ENCODE peak calls at places on chromosomes 5 and 9, in five cellular contexts. One of them, this sample, is unnamed. For H3K4me1, the result is how much of the 10 kb centered on the place peaks cover.

GRCh38 chr5:125399885-125400284 is 653.4 kb upstream of the ZNF608 start:
- DNase-seq in CD8-positive, alpha-beta T cell: no peak
- DNase-seq in HepG2: no peak
- DNase-seq in Peyer's patch: no peak
- DNase-seq in neural progenitor cell: no peak
- DNase-seq in this sample: peak

GRCh38 chr9:70133253-70134208 is 89.9 kb downstream of the MAMDC2 start:
- DNase-seq in CD8-positive, alpha-beta T cell: no peak
- DNase-seq in HepG2: no peak
- DNase-seq in Peyer's patch: no peak
- DNase-seq in neural progenitor cell: no peak
- DNase-seq in this sample: no peak

GRCh38 chr5:8184455-8185063 is 315.6 kb downstream of the MTRR start:
- DNase-seq in CD8-positive, alpha-beta T cell: no peak
- DNase-seq in HepG2: peak
- DNase-seq in Peyer's patch: no peak
- DNase-seq in neural progenitor cell: peak
- DNase-seq in this sample: no peak

GRCh38 chr9:127215266-127216209 is 49.0 kb upstream of the GARNL3 start:
- DNase-seq in CD8-positive, alpha-beta T cell: no peak
- DNase-seq in HepG2: no peak
- DNase-seq in Peyer's patch: no peak
- DNase-seq in neural progenitor cell: no peak
- DNase-seq in this sample: no peak

GRCh38 chr5:175317872-175318271 is 126.1 kb downstream of the DRD1 start:
- DNase-seq in CD8-positive, alpha-beta T cell: no peak
- DNase-seq in HepG2: no peak
- DNase-seq in Peyer's patch: no peak
- DNase-seq in neural progenitor cell: no peak
- DNase-seq in this sample: no peak

GRCh38 chr5:176447538-176447981 is 625 bp upstream of the FAF2 start:
- DNase-seq in CD8-positive, alpha-beta T cell: peak
- DNase-seq in HepG2: no peak
- DNase-seq in Peyer's patch: no peak
- DNase-seq in neural progenitor cell: no peak
- DNase-seq in this sample: no peak

GRCh38 chr9:134895849-134896833 is 15.5 kb downstream of the FCN2 start:
- DNase-seq in CD8-positive, alpha-beta T cell: no peak
- DNase-seq in HepG2: no peak
- DNase-seq in Peyer's patch: no peak
- DNase-seq in neural progenitor cell: no peak
- DNase-seq in this sample: peak

GRCh38 chr9:81465468-81466002 is 223.8 kb downstream of the TLE1 start:
- DNase-seq in CD8-positive, alpha-beta T cell: no peak
- DNase-seq in HepG2: no peak
- DNase-seq in Peyer's patch: no peak
- DNase-seq in neural progenitor cell: no peak
- DNase-seq in this sample: no peak

GRCh38 chr5:175531361-175531760 is 53.0 kb downstream of the SFXN1 start:
- DNase-seq in CD8-positive, alpha-beta T cell: no peak
- DNase-seq in HepG2: no peak
- DNase-seq in Peyer's patch: no peak
- DNase-seq in neural progenitor cell: no peak
- DNase-seq in this sample: no peak

GRCh38 chr5:142688278-142688677 is 2.4 kb upstream of the FGF1 start:
- DNase-seq in CD8-positive, alpha-beta T cell: no peak
- DNase-seq in HepG2: no peak
- DNase-seq in Peyer's patch: no peak
- DNase-seq in neural progenitor cell: no peak
- DNase-seq in this sample: no peak

GRCh38 chr9:33025572-33026347 is 687 bp downstream of the DNAJA1 start:
- DNase-seq in CD8-positive, alpha-beta T cell: peak
- DNase-seq in HepG2: peak
- DNase-seq in Peyer's patch: peak
- DNase-seq in neural progenitor cell: peak
- DNase-seq in this sample: no peak

GRCh38 chr5:137174206-137174605 is 324.9 kb downstream of the SPOCK1 start:
- DNase-seq in CD8-positive, alpha-beta T cell: no peak
- DNase-seq in HepG2: no peak
- DNase-seq in Peyer's patch: no peak
- DNase-seq in neural progenitor cell: no peak
- DNase-seq in this sample: no peak

GRCh38 chr5:146048994-146049703 is 56.2 kb downstream of the PLAC8L1 start:
- DNase-seq in CD8-positive, alpha-beta T cell: no peak
- DNase-seq in HepG2: peak
- DNase-seq in Peyer's patch: no peak
- DNase-seq in neural progenitor cell: peak
- DNase-seq in this sample: peak

GRCh38 chr9:126398403-126399058 is 71.9 kb downstream of the MVB12B start:
- DNase-seq in CD8-positive, alpha-beta T cell: peak
- DNase-seq in HepG2: peak
- DNase-seq in Peyer's patch: peak
- DNase-seq in neural progenitor cell: peak
- DNase-seq in this sample: no peak

GRCh38 chr5:2120361-2120760 is 237.6 kb upstream of the IRX4 start:
- DNase-seq in CD8-positive, alpha-beta T cell: no peak
- DNase-seq in HepG2: no peak
- DNase-seq in Peyer's patch: no peak
- DNase-seq in neural progenitor cell: no peak
- DNase-seq in this sample: no peak

GRCh38 chr5:170520319-170520718 is 16.5 kb downstream of the KCNIP1 start:
- DNase-seq in CD8-positive, alpha-beta T cell: no peak
- DNase-seq in HepG2: no peak
- DNase-seq in Peyer's patch: no peak
- DNase-seq in neural progenitor cell: no peak
- DNase-seq in this sample: no peak

GRCh38 chr5:91264311-91265051 is 118.6 kb downstream of the ARRDC3 start:
- DNase-seq in CD8-positive, alpha-beta T cell: no peak
- DNase-seq in HepG2: no peak
- DNase-seq in Peyer's patch: no peak
- DNase-seq in neural progenitor cell: no peak
- DNase-seq in this sample: no peak

GRCh38 chr5:150317048-150318003 is 14.6 kb upstream of the ARSI start:
- DNase-seq in CD8-positive, alpha-beta T cell: no peak
- DNase-seq in HepG2: peak
- DNase-seq in Peyer's patch: no peak
- DNase-seq in neural progenitor cell: no peak
- DNase-seq in this sample: peak

GRCh38 chr5:2206244-2207108 is 323.8 kb upstream of the IRX4 start:
- DNase-seq in CD8-positive, alpha-beta T cell: no peak
- DNase-seq in HepG2: no peak
- DNase-seq in Peyer's patch: no peak
- DNase-seq in neural progenitor cell: peak
- DNase-seq in this sample: no peak

DNA sequence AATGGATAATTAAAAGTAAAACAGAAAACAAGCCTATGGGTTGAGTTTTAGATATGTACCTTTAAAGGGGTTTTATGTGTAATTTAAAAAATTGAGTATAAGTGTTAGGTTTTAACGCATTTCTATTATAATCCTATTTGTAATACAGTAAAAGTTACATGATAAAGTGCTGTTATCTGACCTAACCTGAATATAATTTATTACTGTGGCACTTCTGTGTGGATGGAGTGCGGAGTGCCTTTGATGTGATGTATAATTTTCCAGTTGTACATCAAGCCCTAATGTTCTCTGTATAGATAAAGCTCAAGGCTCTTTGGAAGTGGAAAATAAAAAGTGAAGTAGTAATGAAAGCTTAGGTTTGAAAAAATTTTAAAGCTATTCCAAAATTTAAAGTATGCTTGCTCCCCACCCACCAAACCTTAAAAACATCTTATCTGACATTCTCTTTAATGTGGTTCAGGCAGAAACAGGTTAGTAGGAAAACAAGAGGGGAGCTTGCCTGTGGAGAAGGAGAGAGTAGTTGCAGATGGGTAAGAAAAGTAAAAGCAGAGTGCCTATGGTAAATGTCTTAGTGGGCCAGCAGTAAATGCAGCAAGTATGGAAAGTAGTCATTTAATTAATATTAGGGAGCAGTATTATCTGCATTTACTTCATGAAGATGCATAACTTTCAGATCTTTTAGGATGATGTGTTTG is 4.0 kb downstream of the MATR3 start:
- DNase-seq in CD8-positive, alpha-beta T cell: no peak
- DNase-seq in HepG2: no peak
- DNase-seq in Peyer's patch: no peak
- DNase-seq in neural progenitor cell: no peak
- DNase-seq in this sample: no peak
- H3K4me1 ChIP-seq in CD8-positive, alpha-beta T cell: half or more
- H3K4me1 ChIP-seq in HepG2: half or more
- H3K4me1 ChIP-seq in Peyer's patch: under half
- H3K4me1 ChIP-seq in neural progenitor cell: under half
- H3K4me1 ChIP-seq in this sample: under half

GRCh38 chr5:131814990-131815389 is 18.2 kb upstream of the FNIP1 start:
- DNase-seq in CD8-positive, alpha-beta T cell: no peak
- DNase-seq in HepG2: no peak
- DNase-seq in Peyer's patch: no peak
- DNase-seq in neural progenitor cell: no peak
- DNase-seq in this sample: peak

GRCh38 chr5:131812371-131813160 is 15.7 kb upstream of the FNIP1 start:
- DNase-seq in CD8-positive, alpha-beta T cell: no peak
- DNase-seq in HepG2: no peak
- DNase-seq in Peyer's patch: no peak
- DNase-seq in neural progenitor cell: no peak
- DNase-seq in this sample: peak

GRCh38 chr5:131810510-131811249 is 13.9 kb upstream of the FNIP1 start:
- DNase-seq in CD8-positive, alpha-beta T cell: no peak
- DNase-seq in HepG2: peak
- DNase-seq in Peyer's patch: no peak
- DNase-seq in neural progenitor cell: peak
- DNase-seq in this sample: no peak
- TF ChIP-seq CTCF in CD8-positive, alpha-beta T cell: no peak
- TF ChIP-seq CTCF in HepG2: peak
- TF ChIP-seq CTCF in Peyer's patch: no peak
- TF ChIP-seq CTCF in neural progenitor cell: peak
- TF ChIP-seq CTCF in this sample: peak

GRCh38 chr5:59041355-59041754 is 458.5 kb downstream of the RAB3C start:
- DNase-seq in CD8-positive, alpha-beta T cell: no peak
- DNase-seq in HepG2: no peak
- DNase-seq in Peyer's patch: no peak
- DNase-seq in neural progenitor cell: peak
- DNase-seq in this sample: no peak
- H3K27ac ChIP-seq in CD8-positive, alpha-beta T cell: no peak
- H3K27ac ChIP-seq in HepG2: no peak
- H3K27ac ChIP-seq in Peyer's patch: peak
- H3K27ac ChIP-seq in neural progenitor cell: no peak
- H3K27ac ChIP-seq in this sample: no peak

DNA sequence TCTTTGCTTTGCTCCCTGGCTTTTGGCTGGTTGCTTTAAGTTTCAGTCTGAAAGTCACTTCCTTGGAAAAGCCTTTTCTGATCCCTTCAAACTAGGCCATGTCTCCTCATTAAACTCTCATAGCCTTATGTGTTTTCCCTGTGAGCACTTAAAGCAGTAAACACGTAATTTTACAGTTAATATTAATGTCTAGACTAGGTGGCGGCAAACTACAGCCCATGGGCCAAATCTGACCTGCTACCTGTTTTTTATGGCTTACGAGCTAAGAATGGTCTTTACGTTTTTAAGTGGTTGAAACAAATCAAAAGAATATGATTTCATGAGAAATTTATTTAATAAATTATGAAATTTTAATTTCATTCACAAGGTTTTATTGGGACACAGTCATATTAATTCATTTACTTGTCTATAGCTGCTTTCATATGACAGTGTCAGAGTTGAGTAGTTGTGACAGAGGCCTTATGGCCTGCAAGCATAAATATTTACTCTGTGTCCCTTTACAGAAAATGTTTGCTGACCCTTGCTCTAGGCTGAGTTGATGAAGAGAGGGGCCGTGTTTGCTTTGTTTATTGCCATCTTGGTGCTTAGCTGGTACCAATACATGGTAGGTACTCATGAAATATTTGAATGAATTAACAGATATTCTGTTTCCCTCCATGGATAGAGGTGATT is 7.4 kb downstream of the SLC44A1 start:
- DNase-seq in CD8-positive, alpha-beta T cell: no peak
- DNase-seq in HepG2: peak
- DNase-seq in Peyer's patch: no peak
- DNase-seq in neural progenitor cell: no peak
- DNase-seq in this sample: no peak
- H3K4me1 ChIP-seq in CD8-positive, alpha-beta T cell: under half
- H3K4me1 ChIP-seq in HepG2: half or more
- H3K4me1 ChIP-seq in Peyer's patch: under half
- H3K4me1 ChIP-seq in neural progenitor cell: under half
- H3K4me1 ChIP-seq in this sample: under half

GRCh38 chr9:37029304-37029775 is 4.7 kb downstream of the PAX5 start:
- DNase-seq in CD8-positive, alpha-beta T cell: no peak
- DNase-seq in HepG2: no peak
- DNase-seq in Peyer's patch: no peak
- DNase-seq in neural progenitor cell: peak
- DNase-seq in this sample: no peak
- TF ChIP-seq CTCF in CD8-positive, alpha-beta T cell: no peak
- TF ChIP-seq CTCF in HepG2: no peak
- TF ChIP-seq CTCF in Peyer's patch: no peak
- TF ChIP-seq CTCF in neural progenitor cell: no peak
- TF ChIP-seq CTCF in this sample: no peak

GRCh38 chr5:134840811-134841210 is 5.0 kb upstream of the C5orf24 start:
- DNase-seq in CD8-positive, alpha-beta T cell: no peak
- DNase-seq in HepG2: no peak
- DNase-seq in Peyer's patch: no peak
- DNase-seq in neural progenitor cell: peak
- DNase-seq in this sample: no peak

GRCh38 chr5:134835623-134836022 is 10.1 kb upstream of the C5orf24 start:
- DNase-seq in CD8-positive, alpha-beta T cell: no peak
- DNase-seq in HepG2: no peak
- DNase-seq in Peyer's patch: no peak
- DNase-seq in neural progenitor cell: no peak
- DNase-seq in this sample: no peak

GRCh38 chr5:134833340-134834032 is 12.3 kb upstream of the C5orf24 start:
- DNase-seq in CD8-positive, alpha-beta T cell: no peak
- DNase-seq in HepG2: no peak
- DNase-seq in Peyer's patch: no peak
- DNase-seq in neural progenitor cell: no peak
- DNase-seq in this sample: no peak

GRCh38 chr5:134837530-134838181 is 8.1 kb upstream of the C5orf24 start:
- DNase-seq in CD8-positive, alpha-beta T cell: no peak
- DNase-seq in HepG2: peak
- DNase-seq in Peyer's patch: no peak
- DNase-seq in neural progenitor cell: no peak
- DNase-seq in this sample: no peak
- H3K27ac ChIP-seq in CD8-positive, alpha-beta T cell: no peak
- H3K27ac ChIP-seq in HepG2: peak
- H3K27ac ChIP-seq in Peyer's patch: peak
- H3K27ac ChIP-seq in neural progenitor cell: no peak
- H3K27ac ChIP-seq in this sample: no peak